ENCODE peak calls at places on chromosome 17, in four cellular contexts. O is HCT116, P is K562, E is HepG2. A is an unnamed sample.
A peak's percentile ranks its signal among the peaks of the same experiment; 100 is the strongest.

GRCh38 chr17:7019839-7020519 is 2.9 kb upstream of the BCL6B start:
- DNase-seq in O (no peak), P (no peak), E (no peak), A (peak; percentile 90)

GRCh38 chr17:68777243-68777855 is 176.2 kb upstream of the FAM20A start:
- DNase-seq in O (peak; percentile 51), P (peak; percentile 29), E (peak; percentile 88), A (peak; percentile 48)

GRCh38 chr17:2179615-2180295 is 123.8 kb downstream of the SMG6 start:
- DNase-seq in O (no peak), P (no peak), E (no peak), A (peak; percentile 81)

GRCh38 chr17:32350662-32351418 is 883 bp downstream of the ZNF207 start:
- DNase-seq in O (no peak), P (no peak), E (peak; percentile 54), A (peak; percentile 37)

GRCh38 chr17:4043862-4044261 is 79.6 kb upstream of the ATP2A3 start:
- DNase-seq in O (no peak), P (no peak), E (no peak), A (no peak)

GRCh38 chr17:4001048-4001590 is 36.9 kb upstream of the ATP2A3 start:
- DNase-seq in O (no peak), P (no peak), E (no peak), A (no peak)

GRCh38 chr17:40499551-40500189 is 1.8 kb downstream of the TNS4 start:
- DNase-seq in O (no peak), P (peak; percentile 55), E (peak; percentile 84), A (peak; percentile 84)

GRCh38 chr17:34313164-34313563 is 6.1 kb upstream of the CCL8 start:
- DNase-seq in O (no peak), P (no peak), E (no peak), A (no peak)

GRCh38 chr17:57880086-57880456 is 30.2 kb upstream of the MRPS23 start:
- DNase-seq in O (no peak), P (no peak), E (no peak), A (no peak)

GRCh38 chr17:29933379-29933778 is 3.4 kb upstream of the SSH2 start:
- DNase-seq in O (peak; percentile 28), P (no peak), E (peak; percentile 52), A (no peak)

GRCh38 chr17:45293413-45294211 is 23.2 kb downstream of the MAP3K14 start:
- DNase-seq in O (peak; percentile 65), P (peak; percentile 28), E (peak; percentile 58), A (no peak)

GRCh38 chr17:68327823-68328557 is 36.7 kb downstream of the ARSG start:
- DNase-seq in O (no peak), P (no peak), E (no peak), A (no peak)

DNA sequence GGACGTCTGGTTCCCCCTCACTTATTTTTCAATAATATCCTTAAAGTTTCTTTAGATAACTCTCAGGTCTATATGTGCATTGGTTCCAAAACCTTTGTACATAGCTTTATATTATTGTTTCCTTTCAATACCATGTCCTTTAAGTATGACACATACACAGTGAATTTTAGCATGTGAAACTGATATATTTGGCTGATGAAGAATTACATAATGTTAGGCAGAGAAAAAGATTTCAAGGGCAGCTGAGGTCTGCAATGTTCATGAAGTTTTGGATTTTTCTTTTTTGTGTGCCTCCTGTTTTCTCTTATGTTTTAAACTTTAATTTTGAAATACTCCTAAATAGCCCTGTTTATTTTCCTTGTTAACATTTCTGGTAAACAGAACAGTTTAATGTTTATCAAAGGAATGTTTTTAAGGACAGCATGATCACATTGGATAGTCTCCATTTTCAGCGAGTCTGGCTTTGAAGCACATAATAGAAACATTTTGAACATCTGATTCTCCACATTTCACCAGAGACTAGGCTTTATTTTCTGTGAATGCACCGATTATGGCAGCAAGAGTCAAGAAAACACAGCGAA is 32.9 kb upstream of the FBXO47 start:
- DNase-seq in O (no peak), P (no peak), E (no peak), A (no peak)
- TF ChIP-seq ELF1 in O (no peak), P (no peak), E (no peak), A (no peak)

DNA sequence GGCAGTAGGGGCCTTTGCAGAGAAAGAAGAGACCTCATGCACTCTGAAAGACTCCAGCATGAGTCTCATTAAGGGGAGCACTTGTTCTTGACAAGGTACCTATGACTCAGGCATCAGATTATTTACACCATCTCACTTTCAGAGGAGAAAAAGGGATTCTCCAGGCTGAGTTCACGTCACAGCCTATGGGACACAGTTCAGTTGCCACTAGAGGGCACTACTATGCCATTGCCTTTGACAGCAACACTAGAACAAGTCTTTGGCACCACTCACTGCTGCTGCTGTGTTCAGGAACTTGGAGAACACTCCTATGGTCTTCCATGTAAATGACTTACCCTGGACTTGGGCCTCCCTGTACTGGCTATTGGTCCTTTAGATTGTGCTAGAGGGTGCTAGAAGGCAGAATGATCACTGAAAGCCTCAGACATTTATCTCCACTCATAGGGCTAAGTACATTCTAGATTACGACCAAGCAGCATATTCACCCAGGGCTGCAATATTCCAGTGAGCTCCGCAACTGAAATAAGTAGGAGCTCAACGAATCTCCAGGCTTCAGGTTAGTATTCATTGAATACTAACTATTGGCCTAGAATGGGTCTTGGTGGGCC is 225.1 kb upstream of the CA10 start:
- DNase-seq in O (peak; percentile 4), P (peak; percentile 12), E (peak; percentile 71), A (peak; percentile 55)
- TF ChIP-seq ELF1 in O (no peak), P (no peak), E (no peak), A (no peak)

DNA sequence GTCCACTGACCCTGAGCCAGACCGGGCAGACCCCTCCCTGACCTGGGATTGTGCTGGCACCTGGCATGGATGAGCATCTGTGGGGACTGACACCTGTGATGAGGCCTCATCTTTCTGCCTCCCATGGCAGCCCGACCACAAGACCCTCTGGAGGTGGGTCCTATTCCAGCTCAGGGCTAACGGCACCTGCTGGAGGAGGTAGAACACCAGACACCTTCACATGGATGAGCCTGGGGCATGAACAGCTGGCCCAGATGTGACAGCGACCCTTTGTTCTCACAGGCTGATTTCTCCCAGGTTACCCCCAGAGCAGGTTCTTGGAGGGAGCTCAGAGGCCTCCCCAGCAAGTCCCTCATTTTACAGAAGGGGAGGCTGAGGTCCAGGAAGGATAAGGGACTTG is 46.4 kb upstream of the PIK3R6 start:
- DNase-seq in O (no peak), P (no peak), E (no peak), A (no peak)
- TF ChIP-seq ELF1 in O (no peak), P (no peak), E (no peak), A (no peak)

GRCh38 chr17:77280304-77280910 is 139.6 kb downstream of the SEC14L1 start:
- DNase-seq in O (peak; percentile 68), P (no peak), E (no peak), A (peak; percentile 33)

GRCh38 chr17:77284023-77284617 is 143.4 kb downstream of the SEC14L1 start:
- DNase-seq in O (no peak), P (no peak), E (no peak), A (no peak)

GRCh38 chr17:77282524-77283515 is 142.1 kb downstream of the SEC14L1 start:
- DNase-seq in O (no peak), P (no peak), E (peak; percentile 65), A (peak; percentile 71)

GRCh38 chr17:77281024-77281903 is 140.5 kb downstream of the SEC14L1 start:
- DNase-seq in O (no peak), P (peak; percentile 96), E (peak; percentile 65), A (peak; percentile 98)

DNA sequence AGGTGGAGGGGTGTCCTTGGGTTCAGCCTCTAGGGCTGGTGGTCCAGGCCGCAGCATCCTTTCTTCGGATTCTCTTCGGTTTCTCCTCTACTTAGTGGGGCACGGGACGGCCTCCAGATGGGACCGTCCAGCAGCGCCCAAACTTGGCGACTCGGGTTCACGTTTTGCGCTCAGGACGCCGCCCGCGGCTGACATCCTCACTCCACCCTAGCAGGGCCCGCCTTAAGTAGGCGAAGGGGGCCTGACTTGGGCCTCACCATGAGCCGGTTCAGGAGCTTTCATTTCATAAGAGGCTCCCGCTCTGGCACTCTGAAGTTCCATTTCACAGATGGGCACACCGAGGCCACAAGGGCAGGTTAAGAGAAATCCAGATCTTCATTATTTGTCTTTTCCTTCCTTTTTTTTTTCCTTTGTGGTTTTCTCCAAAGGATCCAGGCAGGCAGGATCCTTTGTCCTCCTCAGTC is 141.2 kb downstream of the SEC14L1 start:
- DNase-seq in O (no peak), P (no peak), E (no peak), A (no peak)
- TF ChIP-seq ELF1 in O (no peak), P (no peak), E (no peak), A (no peak)

GRCh38 chr17:48048321-48049140 is at the start of gene NFE2L1:
- DNase-seq in O (peak; percentile 96), P (peak; percentile 84), E (peak; percentile 91), A (peak; percentile 94)
- TF ChIP-seq ELF1 in O (no peak), P (no peak), E (no peak), A (no peak)

DNA sequence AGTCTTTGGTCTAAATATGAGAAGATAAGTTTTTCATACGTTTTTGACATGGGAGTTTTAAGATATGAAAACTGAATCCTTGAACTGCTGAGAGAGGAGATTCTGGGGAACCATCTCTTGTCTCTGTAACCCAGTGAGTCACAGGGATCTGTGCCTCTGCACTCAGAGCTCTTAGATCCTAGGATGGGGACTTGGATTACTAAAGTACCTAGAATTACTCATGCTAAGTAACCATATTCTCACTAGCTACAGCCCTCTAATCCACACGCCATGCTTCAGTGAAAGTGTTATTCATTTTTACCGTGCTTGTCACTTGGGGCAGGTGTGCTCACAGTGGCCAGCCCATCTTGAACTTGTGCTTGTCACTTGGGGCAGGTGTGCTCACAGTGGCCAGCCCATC is 2.0 kb downstream of the MRM3 start:
- DNase-seq in O (no peak), P (no peak), E (no peak), A (no peak)
- TF ChIP-seq ELF1 in O (no peak), P (no peak), E (no peak), A (no peak)

GRCh38 chr17:82843904-82844640 is 4.2 kb upstream of the ZNF750 start:
- DNase-seq in O (no peak), P (no peak), E (no peak), A (no peak)
- TF ChIP-seq ELF1 in O (no peak), P (no peak), E (no peak), A (no peak)

DNA sequence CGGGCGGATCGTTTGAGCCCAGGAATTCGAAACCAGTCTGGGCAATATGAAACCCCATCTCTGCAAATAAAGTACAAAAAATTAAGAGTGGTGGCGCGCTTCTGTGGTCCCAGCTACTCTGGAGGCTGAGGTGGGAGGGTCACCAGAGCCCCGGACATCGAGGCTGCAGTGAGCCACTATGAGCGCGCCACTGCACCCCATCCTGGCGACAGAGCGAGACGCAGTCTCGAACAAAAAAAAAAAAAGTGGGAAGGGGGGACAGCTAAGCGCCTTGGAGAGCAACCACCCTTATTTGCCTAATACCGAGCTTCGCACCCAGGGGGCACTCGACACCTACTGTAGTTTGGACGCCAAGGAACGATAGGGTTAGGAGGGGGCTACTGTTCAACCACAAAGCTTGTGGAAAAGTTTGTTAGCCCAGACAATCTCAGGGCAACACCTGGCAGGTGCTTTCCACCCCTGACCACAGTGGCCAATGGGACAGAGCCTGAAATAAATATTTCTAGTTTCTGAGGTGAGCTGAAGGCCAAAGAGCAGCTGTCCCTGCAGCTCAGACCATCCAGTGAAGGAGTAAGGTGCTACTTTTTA is 847 bp upstream of the PSMC3IP start:
- DNase-seq in O (peak; percentile 74), P (peak; percentile 85), E (peak; percentile 84), A (peak; percentile 91)
- TF ChIP-seq ELF1 in O (no peak), P (no peak), E (no peak), A (no peak)

GRCh38 chr17:17001874-17002520 is 30.1 kb upstream of the TNFRSF13B start:
- DNase-seq in O (peak; percentile 51), P (peak; percentile 88), E (peak; percentile 48), A (peak; percentile 92)
- TF ChIP-seq ELF1 in O (no peak), P (no peak), E (no peak), A (no peak)